ENCODE peak calls at places on chromosomes 12 and 14, in eight cellular contexts. One of them, this sample, is unnamed.

GRCh38 chr12:13627536-13627935 is 353.9 kb downstream of the GRIN2B start:
- DNase-seq in BE2C: no peak
- DNase-seq in esophagus squamous epithelium: no peak
- DNase-seq in brain microvascular endothelial cell: no peak
- DNase-seq in pancreas: no peak
- DNase-seq in mesenchymal stem cell: no peak
- DNase-seq in stomach: no peak
- DNase-seq in foreskin fibroblast: no peak
- DNase-seq in this sample: no peak

GRCh38 chr12:123398177-123398916 is 14.4 kb downstream of the KMT5A start:
- DNase-seq in brain microvascular endothelial cell: peak
- DNase-seq in BE2C: no peak
- DNase-seq in esophagus squamous epithelium: no peak
- DNase-seq in mesenchymal stem cell: no peak
- DNase-seq in foreskin fibroblast: peak
- DNase-seq in stomach: peak
- DNase-seq in pancreas: peak
- DNase-seq in this sample: peak

GRCh38 chr14:68718033-68718725 is 74.7 kb downstream of the ZFP36L1 start:
- DNase-seq in pancreas: no peak
- DNase-seq in stomach: no peak
- DNase-seq in foreskin fibroblast: no peak
- DNase-seq in esophagus squamous epithelium: no peak
- DNase-seq in BE2C: no peak
- DNase-seq in brain microvascular endothelial cell: no peak
- DNase-seq in mesenchymal stem cell: no peak
- DNase-seq in this sample: no peak

GRCh38 chr14:92789457-92790089 is 4.5 kb upstream of the GOLGA5 start:
- DNase-seq in stomach: no peak
- DNase-seq in foreskin fibroblast: no peak
- DNase-seq in pancreas: no peak
- DNase-seq in esophagus squamous epithelium: no peak
- DNase-seq in brain microvascular endothelial cell: no peak
- DNase-seq in mesenchymal stem cell: peak
- DNase-seq in BE2C: no peak
- DNase-seq in this sample: no peak

GRCh38 chr14:54087376-54087775 is 130.8 kb upstream of the BMP4 start:
- DNase-seq in mesenchymal stem cell: no peak
- DNase-seq in foreskin fibroblast: no peak
- DNase-seq in BE2C: no peak
- DNase-seq in brain microvascular endothelial cell: no peak
- DNase-seq in esophagus squamous epithelium: no peak
- DNase-seq in stomach: no peak
- DNase-seq in pancreas: no peak
- DNase-seq in this sample: no peak

GRCh38 chr14:73143003-73143402 is 6.7 kb downstream of the PSEN1 start:
- DNase-seq in mesenchymal stem cell: no peak
- DNase-seq in pancreas: no peak
- DNase-seq in stomach: no peak
- DNase-seq in foreskin fibroblast: no peak
- DNase-seq in BE2C: no peak
- DNase-seq in esophagus squamous epithelium: no peak
- DNase-seq in brain microvascular endothelial cell: no peak
- DNase-seq in this sample: no peak

GRCh38 chr14:54138024-54138353 is 181.4 kb upstream of the BMP4 start:
- DNase-seq in brain microvascular endothelial cell: no peak
- DNase-seq in pancreas: no peak
- DNase-seq in foreskin fibroblast: no peak
- DNase-seq in BE2C: no peak
- DNase-seq in esophagus squamous epithelium: no peak
- DNase-seq in mesenchymal stem cell: no peak
- DNase-seq in stomach: no peak
- DNase-seq in this sample: no peak

GRCh38 chr12:107600596-107601144 is 84.9 kb upstream of the PWP1 start:
- DNase-seq in esophagus squamous epithelium: no peak
- DNase-seq in BE2C: peak
- DNase-seq in pancreas: no peak
- DNase-seq in stomach: no peak
- DNase-seq in mesenchymal stem cell: no peak
- DNase-seq in foreskin fibroblast: no peak
- DNase-seq in brain microvascular endothelial cell: no peak
- DNase-seq in this sample: no peak

GRCh38 chr12:851913-852312 is 97.6 kb downstream of the RAD52 start:
- DNase-seq in mesenchymal stem cell: peak
- DNase-seq in brain microvascular endothelial cell: peak
- DNase-seq in BE2C: no peak
- DNase-seq in pancreas: no peak
- DNase-seq in stomach: no peak
- DNase-seq in esophagus squamous epithelium: no peak
- DNase-seq in foreskin fibroblast: peak
- DNase-seq in this sample: no peak

GRCh38 chr12:44287545-44287944 is 451.7 kb downstream of the TMEM117 start:
- DNase-seq in pancreas: no peak
- DNase-seq in mesenchymal stem cell: no peak
- DNase-seq in esophagus squamous epithelium: no peak
- DNase-seq in brain microvascular endothelial cell: no peak
- DNase-seq in BE2C: no peak
- DNase-seq in foreskin fibroblast: no peak
- DNase-seq in stomach: no peak
- DNase-seq in this sample: no peak

GRCh38 chr12:111078731-111079130 is 158.4 kb upstream of the MYL2 start:
- DNase-seq in pancreas: no peak
- DNase-seq in esophagus squamous epithelium: no peak
- DNase-seq in brain microvascular endothelial cell: no peak
- DNase-seq in stomach: no peak
- DNase-seq in mesenchymal stem cell: no peak
- DNase-seq in foreskin fibroblast: no peak
- DNase-seq in BE2C: no peak
- DNase-seq in this sample: no peak

GRCh38 chr12:1881936-1882335 is 36.5 kb downstream of the CACNA2D4 start:
- DNase-seq in foreskin fibroblast: no peak
- DNase-seq in brain microvascular endothelial cell: no peak
- DNase-seq in pancreas: no peak
- DNase-seq in mesenchymal stem cell: no peak
- DNase-seq in esophagus squamous epithelium: no peak
- DNase-seq in stomach: no peak
- DNase-seq in BE2C: no peak
- DNase-seq in this sample: no peak

GRCh38 chr12:117192057-117192456 is 1.8 kb upstream of the FBXO21 start:
- DNase-seq in stomach: peak
- DNase-seq in foreskin fibroblast: no peak
- DNase-seq in mesenchymal stem cell: no peak
- DNase-seq in pancreas: no peak
- DNase-seq in brain microvascular endothelial cell: no peak
- DNase-seq in esophagus squamous epithelium: no peak
- DNase-seq in BE2C: no peak
- DNase-seq in this sample: no peak

DNA sequence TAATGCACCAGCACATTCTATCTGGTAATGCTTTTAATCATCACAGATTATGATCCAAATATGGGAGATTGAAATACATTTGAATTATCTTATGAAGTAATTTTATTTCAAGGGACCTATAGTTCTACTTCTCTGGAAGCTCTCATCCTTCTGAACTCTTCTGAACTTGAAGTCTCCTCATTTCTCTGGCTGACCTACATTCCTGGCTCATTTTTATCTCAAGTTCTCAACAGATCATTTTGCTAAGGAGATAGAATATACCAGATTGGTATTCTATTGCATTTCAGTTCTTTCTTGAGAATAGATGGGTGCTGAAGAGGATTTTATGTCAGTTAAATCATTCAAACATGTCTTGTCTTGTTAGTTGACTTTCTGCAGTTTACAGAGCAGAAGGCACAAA is 7.9 kb downstream of the HMGA2 start:
- DNase-seq in pancreas: no peak
- DNase-seq in brain microvascular endothelial cell: no peak
- DNase-seq in stomach: no peak
- DNase-seq in foreskin fibroblast: no peak
- DNase-seq in esophagus squamous epithelium: no peak
- DNase-seq in BE2C: no peak
- DNase-seq in mesenchymal stem cell: no peak
- DNase-seq in this sample: no peak
- H3K4me3 ChIP-seq in pancreas: no peak
- H3K4me3 ChIP-seq in brain microvascular endothelial cell: peak
- H3K4me3 ChIP-seq in stomach: no peak
- H3K4me3 ChIP-seq in foreskin fibroblast: no peak
- H3K4me3 ChIP-seq in esophagus squamous epithelium: no peak
- H3K4me3 ChIP-seq in BE2C: no peak
- H3K4me3 ChIP-seq in mesenchymal stem cell: no peak
- H3K4me3 ChIP-seq in this sample: no peak

DNA sequence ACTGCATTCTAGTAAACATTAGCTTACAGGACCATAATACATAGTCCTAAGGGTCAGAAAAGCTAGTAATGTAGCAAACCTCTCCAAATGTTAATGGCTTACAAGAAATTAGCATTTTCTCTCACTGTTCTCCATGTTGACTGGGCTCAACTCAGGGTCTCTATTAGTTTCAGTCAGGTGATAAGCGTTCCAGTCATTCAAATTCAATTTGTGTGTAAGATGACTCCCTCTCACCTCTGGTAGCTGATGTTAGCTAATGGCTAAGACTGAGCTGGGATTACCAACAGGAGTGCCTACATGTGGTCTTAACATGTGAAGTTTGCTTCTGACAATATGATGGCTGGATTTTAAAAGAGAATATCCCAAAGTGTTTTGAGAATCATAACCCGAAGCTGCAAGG is 630.5 kb upstream of the USP15 start:
- DNase-seq in esophagus squamous epithelium: no peak
- DNase-seq in pancreas: no peak
- DNase-seq in mesenchymal stem cell: no peak
- DNase-seq in BE2C: no peak
- DNase-seq in stomach: no peak
- DNase-seq in brain microvascular endothelial cell: no peak
- DNase-seq in foreskin fibroblast: no peak
- DNase-seq in this sample: no peak
- H3K4me3 ChIP-seq in esophagus squamous epithelium: no peak
- H3K4me3 ChIP-seq in pancreas: no peak
- H3K4me3 ChIP-seq in mesenchymal stem cell: no peak
- H3K4me3 ChIP-seq in BE2C: no peak
- H3K4me3 ChIP-seq in stomach: no peak
- H3K4me3 ChIP-seq in brain microvascular endothelial cell: no peak
- H3K4me3 ChIP-seq in foreskin fibroblast: no peak
- H3K4me3 ChIP-seq in this sample: no peak

GRCh38 chr12:121217066-121217465 is 7.1 kb downstream of the P2RX4 start:
- DNase-seq in foreskin fibroblast: no peak
- DNase-seq in brain microvascular endothelial cell: no peak
- DNase-seq in BE2C: no peak
- DNase-seq in pancreas: peak
- DNase-seq in esophagus squamous epithelium: no peak
- DNase-seq in mesenchymal stem cell: no peak
- DNase-seq in stomach: no peak
- DNase-seq in this sample: no peak

GRCh38 chr12:121212875-121213274 is 2.9 kb downstream of the P2RX4 start:
- DNase-seq in pancreas: no peak
- DNase-seq in stomach: no peak
- DNase-seq in foreskin fibroblast: no peak
- DNase-seq in brain microvascular endothelial cell: no peak
- DNase-seq in esophagus squamous epithelium: no peak
- DNase-seq in BE2C: no peak
- DNase-seq in mesenchymal stem cell: no peak
- DNase-seq in this sample: no peak

GRCh38 chr12:121214171-121214777 is 4.3 kb downstream of the P2RX4 start:
- DNase-seq in BE2C: no peak
- DNase-seq in brain microvascular endothelial cell: peak
- DNase-seq in foreskin fibroblast: peak
- DNase-seq in mesenchymal stem cell: peak
- DNase-seq in stomach: no peak
- DNase-seq in pancreas: no peak
- DNase-seq in esophagus squamous epithelium: no peak
- DNase-seq in this sample: no peak

GRCh38 chr12:121216102-121216501 is 6.2 kb downstream of the P2RX4 start:
- DNase-seq in mesenchymal stem cell: no peak
- DNase-seq in pancreas: peak
- DNase-seq in foreskin fibroblast: no peak
- DNase-seq in BE2C: no peak
- DNase-seq in esophagus squamous epithelium: no peak
- DNase-seq in brain microvascular endothelial cell: no peak
- DNase-seq in stomach: no peak
- DNase-seq in this sample: no peak

GRCh38 chr12:121214855-121215745 is 5.2 kb downstream of the P2RX4 start:
- DNase-seq in stomach: peak
- DNase-seq in mesenchymal stem cell: peak
- DNase-seq in brain microvascular endothelial cell: peak
- DNase-seq in pancreas: no peak
- DNase-seq in BE2C: no peak
- DNase-seq in foreskin fibroblast: peak
- DNase-seq in esophagus squamous epithelium: no peak
- DNase-seq in this sample: no peak
- H3K4me3 ChIP-seq in stomach: no peak
- H3K4me3 ChIP-seq in mesenchymal stem cell: no peak
- H3K4me3 ChIP-seq in brain microvascular endothelial cell: no peak
- H3K4me3 ChIP-seq in pancreas: no peak
- H3K4me3 ChIP-seq in BE2C: no peak
- H3K4me3 ChIP-seq in foreskin fibroblast: no peak
- H3K4me3 ChIP-seq in esophagus squamous epithelium: no peak
- H3K4me3 ChIP-seq in this sample: no peak

GRCh38 chr12:9387450-9387849 is 179.3 kb upstream of the PZP start:
- DNase-seq in foreskin fibroblast: no peak
- DNase-seq in brain microvascular endothelial cell: no peak
- DNase-seq in BE2C: no peak
- DNase-seq in pancreas: no peak
- DNase-seq in stomach: no peak
- DNase-seq in esophagus squamous epithelium: no peak
- DNase-seq in mesenchymal stem cell: no peak
- DNase-seq in this sample: no peak

GRCh38 chr12:9391751-9392240 is 183.6 kb upstream of the PZP start:
- DNase-seq in esophagus squamous epithelium: no peak
- DNase-seq in foreskin fibroblast: no peak
- DNase-seq in mesenchymal stem cell: no peak
- DNase-seq in brain microvascular endothelial cell: no peak
- DNase-seq in BE2C: no peak
- DNase-seq in pancreas: no peak
- DNase-seq in stomach: no peak
- DNase-seq in this sample: no peak

GRCh38 chr12:9390761-9391160 is 182.6 kb upstream of the PZP start:
- DNase-seq in stomach: no peak
- DNase-seq in mesenchymal stem cell: no peak
- DNase-seq in BE2C: no peak
- DNase-seq in esophagus squamous epithelium: no peak
- DNase-seq in foreskin fibroblast: no peak
- DNase-seq in pancreas: no peak
- DNase-seq in brain microvascular endothelial cell: no peak
- DNase-seq in this sample: no peak

GRCh38 chr12:9388379-9388778 is 180.2 kb upstream of the PZP start:
- DNase-seq in mesenchymal stem cell: no peak
- DNase-seq in brain microvascular endothelial cell: no peak
- DNase-seq in pancreas: no peak
- DNase-seq in stomach: no peak
- DNase-seq in esophagus squamous epithelium: no peak
- DNase-seq in BE2C: no peak
- DNase-seq in foreskin fibroblast: no peak
- DNase-seq in this sample: no peak

DNA sequence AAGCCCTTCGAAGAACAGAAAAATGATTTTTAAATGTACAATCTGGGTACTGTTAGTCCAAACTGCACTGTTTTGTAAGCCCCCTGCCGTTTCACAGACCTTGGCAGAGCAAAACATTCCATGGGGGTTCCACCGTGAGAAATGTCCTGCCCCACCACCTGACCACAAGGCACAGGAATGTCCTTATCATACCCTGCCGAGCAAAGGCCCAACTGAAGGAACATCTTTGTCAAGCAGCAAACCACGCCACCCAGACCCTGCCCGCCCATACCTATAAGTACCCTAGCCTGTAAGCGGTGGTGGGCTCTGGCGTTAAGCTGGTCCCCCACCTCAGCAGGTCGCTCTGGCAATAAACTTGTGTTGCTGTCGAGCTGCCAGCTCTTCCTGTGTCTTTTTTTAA is 181.6 kb upstream of the PZP start:
- DNase-seq in stomach: no peak
- DNase-seq in BE2C: no peak
- DNase-seq in foreskin fibroblast: no peak
- DNase-seq in mesenchymal stem cell: no peak
- DNase-seq in pancreas: no peak
- DNase-seq in esophagus squamous epithelium: no peak
- DNase-seq in brain microvascular endothelial cell: no peak
- DNase-seq in this sample: no peak
- H3K4me3 ChIP-seq in stomach: no peak
- H3K4me3 ChIP-seq in BE2C: no peak
- H3K4me3 ChIP-seq in foreskin fibroblast: no peak
- H3K4me3 ChIP-seq in mesenchymal stem cell: no peak
- H3K4me3 ChIP-seq in pancreas: no peak
- H3K4me3 ChIP-seq in esophagus squamous epithelium: no peak
- H3K4me3 ChIP-seq in brain microvascular endothelial cell: no peak
- H3K4me3 ChIP-seq in this sample: no peak